ENCODE peak calls at places on chromosomes 16 and 17, in four cellular contexts. Z is GM23338, X is cardiac muscle cell, O is stomach. E is an unnamed sample.

GRCh38 chr17:18993876-18994275 is 10.7 kb downstream of the FAM83G start:
- DNase-seq in X (peak; percentile 48), O (no peak), Z (no peak), E (no peak)

GRCh38 chr16:1002399-1003161 is 21.0 kb downstream of the SOX8 start:
- DNase-seq in X (peak; percentile 87), Z (no peak), O (peak; percentile 63), E (peak; percentile 35)

GRCh38 chr16:42069-42457 is 11.3 kb downstream of the POLR3K start:
- DNase-seq in X (no peak), O (no peak), Z (no peak), E (no peak)

GRCh38 chr17:50339381-50339780 is 6.5 kb upstream of the XYLT2 start:
- DNase-seq in X (peak; percentile 32), Z (no peak), O (peak; percentile 81), E (no peak)

GRCh38 chr17:50130778-50131317 is 888 bp upstream of the SAMD14 start:
- DNase-seq in O (no peak), Z (peak; percentile 81), X (no peak), E (no peak)

GRCh38 chr17:15290605-15291004 is 25.5 kb upstream of the PMP22 start:
- DNase-seq in Z (no peak), O (no peak), X (peak; percentile 12), E (no peak)

GRCh38 chr17:20156196-20157077 is 147.3 kb downstream of the SPECC1 start:
- DNase-seq in O (peak; percentile 49), X (peak; percentile 51), Z (peak; percentile 84), E (no peak)

GRCh38 chr17:45313927-45314760 is 2.7 kb downstream of the MAP3K14 start:
- DNase-seq in X (no peak), O (no peak), Z (no peak), E (no peak)

GRCh38 chr17:80527016-80527645 is 17.5 kb upstream of the RPTOR start:
- DNase-seq in Z (no peak), O (no peak), X (no peak), E (no peak)

GRCh38 chr17:4908711-4909496 is 6.0 kb upstream of the CHRNE start:
- DNase-seq in X (peak; percentile 98), Z (peak; percentile 96), O (peak; percentile 92), E (peak; percentile 85)
- H3K4me3 ChIP-seq in X (no peak overlapping the region), Z (no peak overlapping the region), O (no peak overlapping the region), E (no peak overlapping the region)

GRCh38 chr17:9228408-9229159 is 207.3 kb downstream of the NTN1 start:
- DNase-seq in X (peak; percentile 74), Z (no peak), O (no peak), E (peak; percentile 80)
- TF ChIP-seq CTCF in X (peak; percentile 8), Z (no peak), O (no peak), E (peak; percentile 6)

GRCh38 chr17:78127240-78127887 is 1.2 kb downstream of the TMC6 start:
- DNase-seq in O (peak; percentile 57), Z (no peak), X (peak; percentile 26), E (no peak)
- H3K4me3 ChIP-seq in O (peak overlapping the region; percentile 71), Z (peak overlapping the region; percentile 95), X (peak overlapping the region; percentile 78), E (no peak overlapping the region)

GRCh38 chr16:88698694-88699045 is 7.5 kb downstream of the RNF166 start:
- DNase-seq in Z (no peak), X (no peak), O (no peak), E (no peak)

GRCh38 chr16:88697116-88697830 is 8.9 kb downstream of the RNF166 start:
- DNase-seq in X (no peak), O (no peak), Z (no peak), E (no peak)

GRCh38 chr16:88699180-88699579 is 7.0 kb downstream of the RNF166 start:
- DNase-seq in Z (no peak), O (no peak), X (no peak), E (no peak)

GRCh38 chr16:88696441-88696840 is 9.8 kb downstream of the RNF166 start:
- DNase-seq in Z (no peak), X (no peak), O (no peak), E (no peak)

GRCh38 chr16:88697831-88698693 is 8.1 kb downstream of the RNF166 start:
- DNase-seq in Z (peak; percentile 64), X (no peak), O (no peak), E (no peak)
- TF ChIP-seq CTCF in Z (peak; percentile 77), X (peak; percentile 32), O (no peak), E (peak; percentile 34)

DNA sequence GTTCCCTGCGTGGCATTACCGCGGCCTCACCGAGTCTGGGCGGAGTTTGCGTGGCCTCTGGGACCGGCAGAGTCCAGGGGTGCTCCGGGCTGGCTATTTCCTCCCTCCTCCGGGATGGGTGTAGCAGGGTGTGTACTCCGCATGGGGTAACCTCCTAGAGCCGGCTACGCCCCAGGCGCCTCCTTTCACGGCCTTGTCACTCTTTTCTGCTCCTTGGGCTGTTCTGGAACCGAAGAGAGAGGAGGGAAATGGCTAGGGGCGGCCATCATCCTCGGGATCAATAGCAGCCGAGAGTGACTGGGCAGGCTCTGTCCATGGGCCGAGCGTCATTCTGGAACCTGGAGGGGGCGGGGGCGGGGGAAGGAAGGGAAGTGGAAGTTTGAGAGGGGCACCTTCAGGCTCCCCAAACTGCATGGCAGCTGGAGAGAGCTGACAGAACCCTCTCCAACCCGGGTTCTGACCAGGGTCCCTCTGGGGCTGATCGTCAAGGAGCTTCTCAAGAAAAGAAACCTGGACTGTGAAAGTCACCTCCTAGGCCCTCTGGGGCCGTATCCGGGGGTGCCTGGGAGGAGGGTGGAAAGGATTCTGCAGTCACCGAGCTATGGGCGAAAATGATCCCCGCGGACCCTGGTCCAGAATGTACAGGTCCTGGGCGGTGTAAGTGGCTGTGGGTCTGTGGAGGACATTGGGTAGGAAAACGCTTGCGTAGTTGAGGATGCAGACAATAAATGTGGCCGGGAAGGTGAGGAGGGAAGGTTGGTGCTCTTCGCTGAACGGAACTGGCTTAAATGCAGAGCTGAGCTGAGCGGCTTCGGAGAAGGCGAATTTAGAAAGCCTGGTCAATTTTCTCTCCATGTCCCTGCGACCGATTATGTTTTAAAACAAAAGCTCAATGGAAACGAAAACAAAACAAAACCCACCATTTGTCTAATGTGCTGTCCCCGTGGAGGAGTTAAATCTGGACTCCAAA is 3.8 kb upstream of the LHX1 start:
- DNase-seq in O (no peak), Z (peak; percentile 52), X (no peak), E (no peak)
- H3K4me3 ChIP-seq in O (peak overlapping the region; percentile 23), Z (peak overlapping the region; percentile 84), X (peak overlapping the region; percentile 42), E (no peak overlapping the region)

E was measured in AG09309.